ENCODE peak calls at places on chromosomes 1 and 21, in eight cellular contexts. L is foreskin fibroblast, A is GM12864, O is Peyer's patch, M is DND-41, R is AG10803, H is cardiac fibroblast, S is MM.1S. Y is an unnamed sample.

GRCh38 chr1:231695439-231696255 is 69.1 kb downstream of the DISC1 start:
- DNase-seq in O (no peak), A (no peak), L (peak; percentile 70), M (no peak), S (no peak), H (no peak), R (peak; percentile 59), Y (no peak)

GRCh38 chr1:216119600-216119999 is 303.6 kb downstream of the USH2A start:
- DNase-seq in L (peak; percentile 15), M (no peak), S (peak; percentile 56), O (no peak), H (peak; percentile 39), A (peak; percentile 1), R (peak; percentile 29), Y (peak; percentile 10)

GRCh38 chr21:39452965-39453332 is 1.2 kb downstream of the SH3BGR start:
- DNase-seq in A (no peak), S (no peak), L (peak; percentile 11), O (no peak), R (no peak), H (no peak), M (no peak), Y (no peak)

GRCh38 chr1:68121536-68121935 is 71.1 kb upstream of the DIRAS3 start:
- DNase-seq in A (no peak), H (peak; percentile 82), L (peak; percentile 87), M (no peak), R (peak; percentile 55), S (no peak), O (no peak), Y (no peak)

GRCh38 chr1:24679725-24680124 is 36.6 kb downstream of the SRRM1 start:
- DNase-seq in R (no peak), O (no peak), H (no peak), S (no peak), L (no peak), M (no peak), A (no peak), Y (no peak)

GRCh38 chr21:44650265-44650972 is 4.0 kb downstream of the KRTAP12-4 start:
- DNase-seq in L (no peak), H (no peak), R (no peak), O (no peak), S (no peak), A (no peak), M (no peak), Y (no peak)

GRCh38 chr1:81834268-81834667 is 33.5 kb downstream of the ADGRL2 start:
- DNase-seq in R (no peak), L (peak; percentile 22), O (no peak), M (no peak), S (no peak), H (no peak), A (no peak), Y (no peak)

GRCh38 chr21:21436012-21436545 is 437.9 kb downstream of the NCAM2 start:
- DNase-seq in M (no peak), A (no peak), H (peak; percentile 79), S (no peak), R (peak; percentile 11), O (no peak), L (peak; percentile 32), Y (no peak)

GRCh38 chr1:7069888-7070287 is 284.6 kb downstream of the CAMTA1 start:
- DNase-seq in L (peak; percentile 41), A (no peak), M (no peak), O (no peak), R (peak; percentile 1), H (no peak), S (no peak), Y (no peak)

GRCh38 chr1:219085988-219086387 is 87.7 kb upstream of the LYPLAL1 start:
- DNase-seq in R (peak; percentile 66), S (no peak), M (no peak), H (peak; percentile 69), L (peak; percentile 76), O (no peak), A (no peak), Y (no peak)

GRCh38 chr1:56911098-56911497 is 54.7 kb downstream of the C8B start:
- DNase-seq in O (no peak), L (peak; percentile 79), S (no peak), A (no peak), R (peak; percentile 72), M (no peak), H (peak; percentile 31), Y (no peak)

GRCh38 chr1:31576743-31577455 is 584 bp downstream of the TINAGL1 start:
- DNase-seq in L (no peak), H (no peak), A (no peak), S (no peak), M (no peak), R (no peak), O (no peak), Y (no peak)

GRCh38 chr1:41660570-41661427 is 176.3 kb upstream of the EDN2 start:
- DNase-seq in R (no peak), L (no peak), M (no peak), A (no peak), O (no peak), H (no peak), S (no peak), Y (no peak)

GRCh38 chr1:108314815-108315214 is 70.9 kb upstream of the NBPF4 start:
- DNase-seq in M (no peak), O (no peak), L (no peak), H (no peak), S (no peak), R (no peak), A (no peak), Y (no peak)

GRCh38 chr1:83547903-83548302 is 451.0 kb downstream of the TTLL7 start:
- DNase-seq in O (no peak), S (no peak), A (no peak), M (no peak), R (peak; percentile 48), L (peak; percentile 79), H (no peak), Y (no peak)

GRCh38 chr1:80846966-80847365 is 953.8 kb upstream of the ADGRL2 start:
- DNase-seq in R (no peak), A (no peak), H (no peak), S (no peak), O (no peak), M (no peak), L (no peak), Y (no peak)

GRCh38 chr1:11338351-11338809 is 65.4 kb downstream of the UBIAD1 start:
- DNase-seq in L (no peak), M (no peak), O (no peak), S (no peak), H (no peak), R (no peak), A (no peak), Y (no peak)

GRCh38 chr1:228081578-228082259 is 789 bp upstream of the ARF1 start:
- DNase-seq in R (no peak), H (no peak), A (no peak), L (no peak), S (peak; percentile 42), M (peak; percentile 49), O (no peak), Y (peak; percentile 49)

GRCh38 chr21:35238119-35238518 is 189.0 kb upstream of the RUNX1 start:
- DNase-seq in H (no peak), S (no peak), L (no peak), A (no peak), R (no peak), M (no peak), O (no peak), Y (no peak)

GRCh38 chr1:194252189-194252588 is 1065.8 kb upstream of the B3GALT2 start:
- DNase-seq in A (no peak), M (no peak), L (peak; percentile 64), S (no peak), O (no peak), R (no peak), H (no peak), Y (no peak)

GRCh38 chr1:186838380-186839076 is 9.8 kb downstream of the PLA2G4A start:
- DNase-seq in O (no peak), M (no peak), S (no peak), A (no peak), R (no peak), L (no peak), H (no peak), Y (no peak)

GRCh38 chr1:145963218-145964019 is 956 bp downstream of the ANKRD34A start:
- DNase-seq in S (no peak), L (peak; percentile 86), A (no peak), M (no peak), H (peak; percentile 70), R (peak; percentile 71), O (no peak), Y (no peak)

DNA sequence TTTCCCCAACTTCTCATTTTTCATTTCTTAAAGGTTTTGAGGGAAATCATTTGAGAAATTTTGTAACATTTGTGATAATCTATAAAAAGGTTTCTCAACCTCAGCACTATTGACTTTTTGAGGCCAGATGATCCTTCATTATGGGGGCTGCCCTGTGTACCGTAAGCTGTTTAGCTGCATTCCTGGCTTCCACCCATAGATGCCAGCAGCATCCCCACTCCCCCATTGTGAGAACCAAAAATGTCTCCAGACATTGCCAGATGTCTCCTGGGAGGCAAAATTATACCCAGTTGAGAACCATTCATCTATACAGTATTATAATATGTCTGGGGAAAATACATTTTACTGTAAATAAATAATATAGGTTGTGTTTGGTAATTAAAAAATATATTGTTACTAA is 146.0 kb downstream of the PBX1 start:
- DNase-seq in L (peak; percentile 22), M (no peak), A (no peak), S (no peak), H (no peak), O (no peak), R (no peak), Y (no peak)
- TF ChIP-seq CTCF in L (no peak), M (peak; percentile 17), A (no peak), S (peak; percentile 23), H (no peak), O (no peak), R (no peak), Y (no peak)

GRCh38 chr21:27802816-27803475 is 836.1 kb upstream of the ADAMTS5 start:
- DNase-seq in L (peak; percentile 74), R (peak; percentile 56), M (peak; percentile 50), H (peak; percentile 71), O (peak; percentile 60), S (peak; percentile 67), A (no peak), Y (peak; percentile 8)
- TF ChIP-seq CTCF in L (peak; percentile 78), R (peak; percentile 85), M (peak; percentile 79), H (peak; percentile 76), O (peak; percentile 55), S (peak; percentile 85), A (peak; percentile 40), Y (peak; percentile 31)

GRCh38 chr1:53087332-53088285 is 25.6 kb downstream of the PODN start:
- DNase-seq in H (no peak), O (no peak), R (no peak), M (no peak), A (no peak), L (no peak), S (no peak), Y (no peak)
- TF ChIP-seq CTCF in H (no peak), O (no peak), R (no peak), M (no peak), A (no peak), L (no peak), S (no peak), Y (no peak)

DNA sequence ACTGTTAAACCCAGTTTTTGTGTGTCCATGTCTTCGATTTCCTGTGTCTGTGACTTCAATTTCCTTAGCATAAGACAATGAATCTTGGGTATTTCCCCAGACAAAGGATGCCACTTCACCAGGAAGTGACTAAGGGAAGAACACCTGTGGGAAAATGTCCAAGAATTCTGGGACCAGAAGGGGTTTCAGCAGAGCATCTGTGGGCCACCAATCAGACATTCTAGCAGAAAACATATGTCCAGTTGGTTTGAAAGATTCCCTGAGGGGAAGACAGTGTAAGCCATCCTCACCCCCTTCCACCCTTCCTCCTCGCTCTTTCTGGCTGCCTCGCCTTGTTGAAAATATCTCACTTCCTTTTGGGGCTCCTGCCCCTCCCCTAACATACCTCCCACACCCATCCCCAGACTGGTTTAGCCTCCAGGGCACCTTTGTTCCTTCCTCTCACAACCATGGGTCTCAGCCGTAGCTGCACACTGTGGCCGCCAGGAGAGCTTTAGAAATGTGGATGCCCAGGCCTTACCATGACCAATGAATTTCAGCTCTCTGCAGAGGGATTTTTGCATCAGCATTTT is 25.5 kb upstream of the IFNAR1 start:
- DNase-seq in L (no peak), H (peak; percentile 24), R (no peak), O (no peak), A (peak; percentile 72), M (peak; percentile 22), S (peak; percentile 83), Y (peak; percentile 73)
- TF ChIP-seq CTCF in L (no peak), H (no peak), R (no peak), O (no peak), A (peak; percentile 54), M (no peak), S (peak; percentile 63), Y (no peak)

Y was measured in GM10248.